ENCODE peak calls at places on chromosome 3, in six cellular contexts. M, K, Q, X, F and S are unnamed samples.
A peak's percentile ranks its signal among the peaks of the same experiment; 100 is the strongest.

GRCh38 chr3:123817413-123817812 is 66.7 kb downstream of the MYLK start:
- DNase-seq in M (peak; percentile 54), K (no peak), Q (no peak), X (no peak), F (peak; percentile 76), S (no peak)

GRCh38 chr3:129184396-129184656 is 630 bp upstream of the CNBP start:
- DNase-seq in M (peak; percentile 47), K (no peak), Q (no peak), X (no peak), F (no peak), S (no peak)

GRCh38 chr3:33054100-33055097 is 42.5 kb downstream of the GLB1 start:
- DNase-seq in M (no peak), K (no peak), Q (no peak), X (no peak), F (no peak), S (no peak)

GRCh38 chr3:143001034-143001368 is 369 bp upstream of the U2SURP start:
- DNase-seq in M (no peak), K (no peak), Q (no peak), X (no peak), F (no peak), S (no peak)

GRCh38 chr3:122942241-122942640 is 85.3 kb downstream of the SEMA5B start:
- DNase-seq in M (no peak), K (no peak), Q (no peak), X (no peak), F (no peak), S (no peak)

GRCh38 chr3:105466495-105467080 is 99.9 kb downstream of the ALCAM start:
- DNase-seq in M (no peak), K (no peak), Q (no peak), X (no peak), F (peak; percentile 22), S (no peak)

GRCh38 chr3:150412599-150413069 is 4.5 kb downstream of the TSC22D2 start:
- DNase-seq in M (peak; percentile 70), K (peak; percentile 35), Q (peak; percentile 28), X (no peak), F (peak; percentile 84), S (no peak)

GRCh38 chr3:12479919-12480425 is 4.3 kb upstream of the TSEN2 start:
- DNase-seq in M (peak; percentile 59), K (peak; percentile 47), Q (peak; percentile 16), X (no peak), F (peak; percentile 8), S (no peak)

GRCh38 chr3:30314757-30315156 is 291.6 kb upstream of the TGFBR2 start:
- DNase-seq in M (no peak), K (no peak), Q (no peak), X (no peak), F (no peak), S (no peak)

GRCh38 chr3:11385908-11386307 is 113.7 kb downstream of the ATG7 start:
- DNase-seq in M (peak; percentile 94), K (peak; percentile 49), Q (no peak), X (no peak), F (peak; percentile 90), S (no peak)

GRCh38 chr3:66404246-66404645 is 96.6 kb downstream of the LRIG1 start:
- DNase-seq in M (no peak), K (no peak), Q (no peak), X (no peak), F (no peak), S (no peak)

GRCh38 chr3:72336821-72337479 is 511.3 kb downstream of the SHQ1 start:
- DNase-seq in M (peak; percentile 43), K (peak; percentile 36), Q (no peak), X (no peak), F (peak; percentile 52), S (no peak)